ENCODE peak calls at places on chromosomes 6 and 20, in five cellular contexts. B is breast epithelium, C is esophagus muscularis mucosa, Y is suprapubic skin, M is SK-N-SH. Z is an unnamed sample.
A peak's percentile ranks its signal among the peaks of the same experiment; 100 is the strongest.

GRCh38 chr6:90350689-90351554 is 54.3 kb upstream of the BACH2 start:
- DNase-seq in B (no peak), M (no peak), C (no peak), Y (no peak), Z (no peak)

GRCh38 chr6:16409531-16410441 is 171.4 kb downstream of the GMPR start:
- DNase-seq in M (peak; percentile 72), Y (peak; percentile 85), B (peak; percentile 27), C (peak; percentile 94), Z (peak; percentile 74)

GRCh38 chr20:52681288-52681687 is 290.9 kb upstream of the TSHZ2 start:
- DNase-seq in M (no peak), B (no peak), C (peak; percentile 62), Y (no peak), Z (no peak)

GRCh38 chr6:104787305-104787704 is 72.4 kb downstream of the HACE1 start:
- DNase-seq in M (no peak), B (no peak), C (no peak), Y (no peak), Z (no peak)

GRCh38 chr6:155436981-155437749 is 18.5 kb downstream of the NOX3 start:
- DNase-seq in Y (no peak), M (peak; percentile 70), B (no peak), C (no peak), Z (no peak)

GRCh38 chr20:38601216-38602184 is at the start of gene ARHGAP40:
- DNase-seq in C (no peak), M (peak; percentile 61), B (peak; percentile 26), Y (no peak), Z (peak; percentile 11)

GRCh38 chr20:21570285-21570992 is 56.6 kb upstream of the NKX2-2 start:
- DNase-seq in B (no peak), C (no peak), M (no peak), Y (no peak), Z (no peak)

GRCh38 chr6:36052092-36052491 is 24.5 kb downstream of the MAPK14 start:
- DNase-seq in B (no peak), C (no peak), Y (no peak), M (no peak), Z (no peak)

GRCh38 chr6:47353822-47354221 is 44.1 kb upstream of the TNFRSF21 start:
- DNase-seq in C (no peak), B (no peak), Y (no peak), M (no peak), Z (no peak)

GRCh38 chr6:33812669-33813068 is 8.9 kb upstream of the MLN start:
- DNase-seq in M (peak; percentile 64), C (no peak), Y (no peak), B (no peak), Z (no peak)

GRCh38 chr6:35663447-35664235 is 25.1 kb downstream of the FKBP5 start:
- DNase-seq in B (no peak), M (no peak), C (no peak), Y (no peak), Z (no peak)

GRCh38 chr6:89887452-89888137 is 6.7 kb upstream of the GJA10 start:
- DNase-seq in B (no peak), C (no peak), M (peak; percentile 21), Y (no peak), Z (no peak)

GRCh38 chr6:42131531-42131930 is 10.9 kb downstream of the C6orf132 start:
- DNase-seq in M (no peak), B (no peak), C (no peak), Y (no peak), Z (no peak)

GRCh38 chr6:159065091-159065490 is 20.3 kb upstream of the TAGAP start:
- DNase-seq in M (no peak), B (no peak), Y (no peak), C (no peak), Z (no peak)

GRCh38 chr20:39268566-39268965 is 306.4 kb downstream of the DHX35 start:
- DNase-seq in M (no peak), Y (no peak), C (no peak), B (no peak), Z (no peak)

GRCh38 chr20:44720617-44720993 is 5.4 kb downstream of the CCN5 start:
- DNase-seq in C (no peak), Y (no peak), M (peak; percentile 62), B (peak; percentile 83), Z (no peak)

GRCh38 chr6:75502884-75503283 is 9.3 kb upstream of the FILIP1 start:
- DNase-seq in B (no peak), M (no peak), Y (no peak), C (no peak), Z (no peak)

GRCh38 chr20:62288535-62289105 is 14.2 kb upstream of the ADRM1 start:
- DNase-seq in C (no peak), M (no peak), B (no peak), Y (no peak), Z (no peak)

GRCh38 chr20:11080776-11081406 is 407.1 kb upstream of the JAG1 start:
- DNase-seq in M (no peak), C (no peak), Y (no peak), B (no peak), Z (no peak)

GRCh38 chr6:121755500-121755899 is 320.1 kb downstream of the GJA1 start:
- DNase-seq in M (no peak), Y (no peak), B (no peak), C (no peak), Z (no peak)

GRCh38 chr20:18611492-18611891 is 23.6 kb downstream of the DTD1 start:
- DNase-seq in C (peak; percentile 17), M (no peak), Y (no peak), B (no peak), Z (no peak)

GRCh38 chr6:101398716-101399626 is 5.5 kb downstream of the GRIK2 start:
- DNase-seq in B (no peak), Y (no peak), M (peak; percentile 62), C (no peak), Z (no peak)

GRCh38 chr20:34538671-34539123 is 19.8 kb upstream of the MAP1LC3A start:
- DNase-seq in C (no peak), B (no peak), M (peak; percentile 77), Y (no peak), Z (peak; percentile 55)

GRCh38 chr6:125310994-125311649 is 9.4 kb upstream of the HDDC2 start:
- DNase-seq in C (no peak), Y (no peak), M (peak; percentile 49), B (no peak), Z (no peak)

GRCh38 chr20:37245671-37246237 is 15.9 kb downstream of the GHRH start:
- DNase-seq in B (no peak), M (no peak), C (no peak), Y (no peak), Z (no peak)

GRCh38 chr6:92376711-92377110 is 1042.6 kb downstream of the EPHA7 start:
- DNase-seq in B (no peak), M (no peak), Y (no peak), C (no peak), Z (no peak)

GRCh38 chr20:8020314-8021079 is 936 bp upstream of the TMX4 start:
- DNase-seq in C (no peak), M (no peak), Y (no peak), B (no peak), Z (no peak)

GRCh38 chr6:138346302-138347195 is 31.2 kb upstream of the SMIM28 start:
- DNase-seq in B (no peak), C (no peak), M (no peak), Y (no peak), Z (no peak)

GRCh38 chr6:26223677-26224546 is 136.7 kb downstream of the HFE start:
- DNase-seq in M (peak; percentile 36), C (no peak), B (peak; percentile 71), Y (no peak), Z (peak; percentile 79)

GRCh38 chr6:164827537-164827936 is 481.9 kb downstream of the C6orf118 start:
- DNase-seq in C (no peak), Y (no peak), B (no peak), M (no peak), Z (no peak)

GRCh38 chr6:159077123-159077522 is 32.3 kb upstream of the TAGAP start:
- DNase-seq in Y (no peak), M (peak; percentile 20), B (no peak), C (no peak), Z (no peak)

GRCh38 chr6:135811644-135812043 is 39.9 kb upstream of the PDE7B start:
- DNase-seq in C (no peak), B (no peak), M (no peak), Y (no peak), Z (no peak)

GRCh38 chr20:63365601-63366509 is 4.7 kb upstream of the CHRNA4 start:
- DNase-seq in Y (no peak), C (no peak), M (no peak), B (no peak), Z (no peak)
- H3K4me1 ChIP-seq in Y (peaks cover 3% of the 10 kb centered on the region), C (peaks cover 3% of the 10 kb centered on the region), M (no peaks in the 10 kb centered on the region), B (no peaks in the 10 kb centered on the region), Z (peaks cover 1% of the 10 kb centered on the region)

DNA sequence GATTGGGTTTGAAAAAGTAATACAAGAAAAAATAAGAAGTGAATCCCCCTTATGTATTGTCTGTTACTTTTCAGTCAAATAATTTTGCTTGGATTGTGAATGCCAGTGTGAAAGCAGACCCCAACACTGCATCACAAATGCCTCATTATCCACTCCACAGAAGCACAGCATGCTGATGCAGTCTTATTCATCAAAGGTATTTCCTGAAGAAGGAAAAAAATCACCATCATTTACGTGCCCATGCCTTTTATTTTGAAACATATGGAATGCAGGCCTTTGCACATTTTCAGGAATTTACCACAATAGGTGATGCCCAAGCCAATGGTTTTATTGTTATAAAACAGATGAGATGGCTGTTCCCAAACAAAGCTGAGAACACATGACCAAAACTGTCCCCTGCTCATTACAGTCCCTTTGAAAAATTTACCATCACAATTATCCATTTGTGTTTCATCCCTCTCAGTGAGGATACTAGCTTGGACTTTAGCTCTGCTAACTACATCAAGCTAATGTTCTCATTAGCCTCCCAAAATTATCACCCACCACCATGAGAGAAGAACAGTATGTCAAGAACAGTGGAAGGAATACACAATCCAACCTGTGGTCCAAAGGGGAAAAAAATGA is 180.6 kb upstream of the HTR1E start:
- DNase-seq in Y (no peak), M (no peak), B (no peak), C (no peak), Z (no peak)
- TF ChIP-seq POLR2AphosphoS5 in Y (no peak), M (no peak), B (no peak), C (no peak), Z (no peak)

GRCh38 chr6:53527249-53527765 is 17.6 kb downstream of the GCLC start:
- DNase-seq in M (no peak), Y (no peak), B (no peak), C (no peak), Z (no peak)

GRCh38 chr6:53529324-53530036 is 15.4 kb downstream of the GCLC start:
- DNase-seq in C (no peak), Y (no peak), B (no peak), M (no peak), Z (no peak)

GRCh38 chr6:53530346-53530745 is 14.6 kb downstream of the GCLC start:
- DNase-seq in B (no peak), C (no peak), Y (no peak), M (no peak), Z (no peak)

GRCh38 chr6:53526000-53526399 is 18.9 kb downstream of the GCLC start:
- DNase-seq in C (no peak), M (no peak), B (no peak), Y (no peak), Z (no peak)

GRCh38 chr6:53528107-53528506 is 16.8 kb downstream of the GCLC start:
- DNase-seq in C (no peak), B (no peak), Y (no peak), M (no peak), Z (no peak)
- H3K4me1 ChIP-seq in C (peaks cover 100% of the 10 kb centered on the region), B (no peaks in the 10 kb centered on the region), Y (peaks cover 58% of the 10 kb centered on the region), M (peaks cover 14% of the 10 kb centered on the region), Z (peaks cover 8% of the 10 kb centered on the region)

GRCh38 chr6:44533221-44533820 is 145.8 kb downstream of the CDC5L start:
- DNase-seq in B (no peak), C (peak; percentile 88), Y (no peak), M (no peak), Z (no peak)
- TF ChIP-seq POLR2AphosphoS5 in B (no peak), C (no peak), Y (no peak), M (no peak), Z (no peak)

Z was measured in transverse colon.